ENCODE peak calls at places on chromosome 2, in nine cellular contexts. Z, P, H, Q, Y, J, E, L and N are unnamed samples.

GRCh38 chr2:233163486-233164103 is 87.9 kb upstream of the ATG16L1 start:
- DNase-seq in Z (no peak), P (no peak), H (no peak), Q (no peak), Y (no peak), J (no peak), E (no peak), L (no peak), N (no peak)

GRCh38 chr2:113225505-113226259 is 51.9 kb downstream of the PSD4 start:
- DNase-seq in Z (no peak), P (no peak), H (no peak), Q (no peak), Y (no peak), J (no peak), E (peak; percentile 87), L (no peak), N (no peak)

GRCh38 chr2:184598313-184599053 is at the start of gene ZNF804A:
- DNase-seq in Z (peak; percentile 68), P (peak; percentile 48), H (no peak), Q (peak; percentile 45), Y (peak; percentile 18), J (peak; percentile 14), E (peak; percentile 81), L (peak; percentile 4), N (peak; percentile 26)

GRCh38 chr2:25115902-25116301 is 52.5 kb downstream of the POMC start:
- DNase-seq in Z (peak; percentile 66), P (peak; percentile 40), H (no peak), Q (peak; percentile 37), Y (no peak), J (no peak), E (no peak), L (peak; percentile 8), N (no peak)

GRCh38 chr2:37189452-37190153 is 1.1 kb upstream of the SULT6B1 start:
- DNase-seq in Z (no peak), P (peak; percentile 88), H (no peak), Q (peak; percentile 89), Y (no peak), J (no peak), E (peak; percentile 51), L (peak; percentile 84), N (no peak)

GRCh38 chr2:237444026-237444425 is 30.1 kb upstream of the COL6A3 start:
- DNase-seq in Z (no peak), P (no peak), H (no peak), Q (no peak), Y (no peak), J (no peak), E (no peak), L (no peak), N (no peak)

GRCh38 chr2:26612522-26613240 is 28.5 kb downstream of the CIB4 start:
- DNase-seq in Z (no peak), P (no peak), H (no peak), Q (no peak), Y (peak; percentile 50), J (peak; percentile 63), E (no peak), L (no peak), N (no peak)

GRCh38 chr2:220512419-220512818 is 885.0 kb downstream of the SLC4A3 start:
- DNase-seq in Z (no peak), P (peak; percentile 33), H (no peak), Q (peak; percentile 68), Y (no peak), J (no peak), E (no peak), L (peak; percentile 79), N (no peak)

GRCh38 chr2:207765541-207765940 is 4.2 kb downstream of the FZD5 start:
- DNase-seq in Z (peak; percentile 30), P (no peak), H (no peak), Q (no peak), Y (no peak), J (no peak), E (peak; percentile 70), L (no peak), N (no peak)

GRCh38 chr2:10331033-10331701 is 28.5 kb downstream of the HPCAL1 start:
- DNase-seq in Z (no peak), P (no peak), H (no peak), Q (peak; percentile 22), Y (peak; percentile 57), J (peak; percentile 57), E (no peak), L (no peak), N (no peak)

GRCh38 chr2:77144772-77145171 is 377.4 kb downstream of the LRRTM4 start:
- DNase-seq in Z (no peak), P (no peak), H (no peak), Q (no peak), Y (no peak), J (no peak), E (no peak), L (no peak), N (no peak)

GRCh38 chr2:200302940-200303727 is 3.4 kb upstream of the SPATS2L start:
- DNase-seq in Z (no peak), P (peak; percentile 41), H (no peak), Q (peak; percentile 86), Y (no peak), J (no peak), E (no peak), L (peak; percentile 95), N (no peak)

GRCh38 chr2:182718459-182718858 is 2.4 kb downstream of the DNAJC10 start:
- DNase-seq in Z (no peak), P (no peak), H (no peak), Q (no peak), Y (no peak), J (no peak), E (no peak), L (no peak), N (no peak)

GRCh38 chr2:115738138-115738537 is 1295.7 kb downstream of the DPP10 start:
- DNase-seq in Z (no peak), P (no peak), H (no peak), Q (no peak), Y (no peak), J (no peak), E (no peak), L (no peak), N (no peak)

GRCh38 chr2:96203130-96204028 is 5.2 kb downstream of the STARD7 start:
- DNase-seq in Z (no peak), P (no peak), H (no peak), Q (no peak), Y (peak; percentile 65), J (no peak), E (no peak), L (no peak), N (no peak)

GRCh38 chr2:96144481-96145027 is 686 bp downstream of the DUSP2 start:
- DNase-seq in Z (no peak), P (no peak), H (no peak), Q (no peak), Y (no peak), J (no peak), E (no peak), L (peak; percentile 23), N (no peak)

GRCh38 chr2:117956036-117956791 is 57.7 kb downstream of the CCDC93 start:
- DNase-seq in Z (no peak), P (no peak), H (no peak), Q (peak; percentile 28), Y (no peak), J (no peak), E (no peak), L (no peak), N (no peak)

GRCh38 chr2:105081006-105081701 is 43.3 kb downstream of the MRPS9 start:
- DNase-seq in Z (no peak), P (no peak), H (no peak), Q (peak; percentile 18), Y (no peak), J (no peak), E (peak; percentile 69), L (no peak), N (no peak)

GRCh38 chr2:114294814-114295213 is 147.6 kb upstream of the DPP10 start:
- DNase-seq in Z (peak; percentile 12), P (no peak), H (no peak), Q (no peak), Y (no peak), J (no peak), E (peak; percentile 29), L (no peak), N (no peak)

GRCh38 chr2:68714866-68715265 is 19.7 kb upstream of the ARHGAP25 start:
- DNase-seq in Z (no peak), P (no peak), H (no peak), Q (peak; percentile 5), Y (peak; percentile 56), J (peak; percentile 49), E (no peak), L (no peak), N (no peak)
- TF ChIP-seq CTCF in Z (no peak), P (no peak), H (no peak), Q (no peak), Y (no peak), J (no peak), E (no peak), L (no peak), N (no peak)

GRCh38 chr2:179840840-179841239 is 20.6 kb downstream of the ZNF385B start:
- DNase-seq in Z (no peak), P (no peak), H (no peak), Q (no peak), Y (no peak), J (no peak), E (no peak), L (no peak), N (no peak)

GRCh38 chr2:179843541-179843940 is 17.9 kb downstream of the ZNF385B start:
- DNase-seq in Z (no peak), P (no peak), H (no peak), Q (no peak), Y (no peak), J (no peak), E (no peak), L (no peak), N (no peak)

GRCh38 chr2:179837408-179837807 is 24.0 kb downstream of the ZNF385B start:
- DNase-seq in Z (no peak), P (peak; percentile 35), H (no peak), Q (peak; percentile 68), Y (peak; percentile 24), J (no peak), E (no peak), L (peak; percentile 68), N (no peak)

GRCh38 chr2:179842498-179843153 is 18.8 kb downstream of the ZNF385B start:
- DNase-seq in Z (peak; percentile 68), P (no peak), H (no peak), Q (peak; percentile 33), Y (no peak), J (no peak), E (peak; percentile 51), L (no peak), N (no peak)
- TF ChIP-seq CTCF in Z (peak; percentile 56), P (peak; percentile 43), H (peak; percentile 14), Q (peak; percentile 46), Y (peak; percentile 27), J (no peak), E (peak; percentile 65), L (peak; percentile 44), N (no peak)

GRCh38 chr2:172405673-172406072 is 21.7 kb upstream of the ITGA6 start:
- DNase-seq in Z (no peak), P (no peak), H (no peak), Q (no peak), Y (no peak), J (no peak), E (no peak), L (no peak), N (no peak)
- TF ChIP-seq CTCF in Z (no peak), P (no peak), H (no peak), Q (no peak), Y (no peak), J (no peak), E (no peak), L (no peak), N (no peak)

DNA sequence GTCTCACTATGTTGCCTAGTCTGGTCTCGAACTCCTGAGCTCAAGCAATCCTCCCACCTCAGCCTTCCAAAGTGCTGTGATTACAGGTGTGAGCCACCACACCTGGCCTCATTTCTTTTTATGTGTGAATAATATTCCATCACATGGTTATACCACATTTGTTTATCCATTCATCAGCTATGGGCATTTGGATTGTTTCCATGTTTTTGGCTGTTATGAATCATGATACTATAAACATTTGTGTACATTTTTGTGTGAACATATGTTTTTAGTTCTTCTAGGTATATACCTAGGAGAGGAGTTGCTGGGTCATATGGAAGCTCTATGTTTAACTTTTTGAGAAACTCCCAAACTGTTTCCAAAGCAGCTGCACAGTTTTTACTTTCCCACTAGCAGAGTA is 24.4 kb downstream of the PKP4 start:
- DNase-seq in Z (no peak), P (no peak), H (no peak), Q (no peak), Y (no peak), J (no peak), E (no peak), L (peak; percentile 34), N (no peak)
- TF ChIP-seq CTCF in Z (no peak), P (no peak), H (no peak), Q (no peak), Y (no peak), J (no peak), E (no peak), L (no peak), N (no peak)